ENCODE peak calls at places on chromosomes 2 and 18, in five cellular contexts. U is ascending aorta, K is cardiac muscle cell, Q is AG04450, E is lower leg skin. W is an unnamed sample.

GRCh38 chr2:127094509-127095366 is 12.2 kb downstream of the BIN1 start:
- DNase-seq in U (no peak), E (peak), K (peak), Q (no peak), W (no peak)

GRCh38 chr2:204825054-204825453 is 279.8 kb downstream of the PARD3B start:
- DNase-seq in K (no peak), E (no peak), U (no peak), Q (no peak), W (no peak)

GRCh38 chr2:226151157-226151556 is 648.5 kb downstream of the IRS1 start:
- DNase-seq in Q (no peak), E (no peak), U (no peak), K (no peak), W (no peak)

GRCh38 chr2:120036145-120036544 is 23.3 kb downstream of the EPB41L5 start:
- DNase-seq in K (no peak), E (no peak), U (no peak), Q (no peak), W (no peak)

GRCh38 chr2:37323770-37324535 is 680 bp downstream of the PRKD3 start:
- DNase-seq in E (no peak), Q (no peak), K (peak), U (no peak), W (no peak)

GRCh38 chr18:415627-416612 is 84.6 kb downstream of the COLEC12 start:
- DNase-seq in K (no peak), Q (no peak), E (no peak), U (no peak), W (no peak)

GRCh38 chr2:233354500-233354924 is 218 bp downstream of the DGKD start:
- DNase-seq in K (no peak), Q (no peak), U (no peak), E (no peak), W (no peak)

GRCh38 chr2:21072477-21073242 is 28.8 kb upstream of the APOB start:
- DNase-seq in K (no peak), E (no peak), U (no peak), Q (no peak), W (no peak)

GRCh38 chr2:46375566-46376125 is 78.4 kb downstream of the EPAS1 start:
- DNase-seq in K (no peak), U (no peak), E (no peak), Q (no peak), W (no peak)

GRCh38 chr18:42174909-42175308 is 219.9 kb downstream of the PIK3C3 start:
- DNase-seq in K (peak), U (no peak), E (no peak), Q (no peak), W (no peak)

GRCh38 chr18:55272510-55273243 is 313.4 kb upstream of the CCDC68 start:
- DNase-seq in K (no peak), Q (peak), U (no peak), E (no peak), W (no peak)

GRCh38 chr2:96802281-96802595 is 13.8 kb upstream of the CNNM3 start:
- DNase-seq in K (no peak), U (no peak), Q (no peak), E (no peak), W (no peak)

GRCh38 chr2:106205488-106205887 is 11.4 kb upstream of the UXS1 start:
- DNase-seq in U (no peak), Q (no peak), E (no peak), K (no peak), W (no peak)

GRCh38 chr2:229164545-229165249 is 106.4 kb downstream of the PID1 start:
- DNase-seq in U (no peak), K (no peak), E (no peak), Q (no peak), W (no peak)

GRCh38 chr2:240820607-240821428 is 799 bp upstream of the KIF1A start:
- DNase-seq in Q (no peak), U (no peak), K (peak), E (no peak), W (no peak)

GRCh38 chr2:95158891-95159619 is 593 bp downstream of the ZNF514 start:
- DNase-seq in E (peak), K (peak), U (no peak), Q (no peak), W (no peak)

GRCh38 chr2:37636209-37637077 is 35.0 kb downstream of the CDC42EP3 start:
- DNase-seq in Q (no peak), U (no peak), E (no peak), K (no peak), W (no peak)

GRCh38 chr2:187138240-187138639 is 289.3 kb upstream of the ZSWIM2 start:
- DNase-seq in K (peak), E (no peak), Q (no peak), U (no peak), W (no peak)

GRCh38 chr2:201859886-201860285 is 53.5 kb downstream of the CDK15 start:
- DNase-seq in Q (peak), E (no peak), K (no peak), U (no peak), W (no peak)

GRCh38 chr2:65204461-65205230 is 23.0 kb upstream of the ACTR2 start:
- DNase-seq in U (no peak), K (peak), Q (no peak), E (no peak), W (no peak)

GRCh38 chr2:66305714-66306113 is 129.2 kb upstream of the MEIS1 start:
- DNase-seq in K (no peak), Q (no peak), U (no peak), E (peak), W (no peak)

GRCh38 chr2:39265315-39265714 is 21.5 kb upstream of the CDKL4 start:
- DNase-seq in U (no peak), E (no peak), Q (no peak), K (no peak), W (peak)

GRCh38 chr2:128623776-128624424 is 305.2 kb upstream of the HS6ST1 start:
- DNase-seq in E (no peak), Q (peak), U (no peak), K (no peak), W (peak)

GRCh38 chr18:29439398-29439797 is 1262.5 kb upstream of the CDH2 start:
- DNase-seq in K (peak), Q (no peak), U (no peak), E (no peak), W (no peak)

GRCh38 chr2:237613679-237614078 is 13.7 kb upstream of the LRRFIP1 start:
- DNase-seq in E (no peak), Q (no peak), K (no peak), U (no peak), W (no peak)

GRCh38 chr2:29528891-29529520 is 392.4 kb downstream of the ALK start:
- DNase-seq in E (no peak), Q (peak), K (peak), U (no peak), W (no peak)

GRCh38 chr18:57749604-57749970 is 53.5 kb downstream of the ATP8B1 start:
- DNase-seq in K (no peak), Q (no peak), E (no peak), U (no peak), W (no peak)

GRCh38 chr2:119136093-119136492 is 22.5 kb downstream of the C1QL2 start:
- DNase-seq in U (no peak), K (no peak), E (no peak), Q (no peak), W (no peak)

GRCh38 chr2:238644095-238645081 is 203.5 kb upstream of the TWIST2 start:
- DNase-seq in K (no peak), Q (peak), U (no peak), E (peak), W (no peak)

GRCh38 chr2:199457147-199458016 is at the start of gene SATB2:
- DNase-seq in E (no peak), U (no peak), Q (no peak), K (peak), W (no peak)

GRCh38 chr2:226423498-226423960 is 376.1 kb downstream of the IRS1 start:
- DNase-seq in Q (no peak), K (no peak), U (no peak), E (peak), W (peak)

GRCh38 chr2:84958135-84959044 is 12.6 kb upstream of the KCMF1 start:
- DNase-seq in E (no peak), K (peak), Q (peak), U (no peak), W (no peak)

GRCh38 chr18:37778417-37779165 is 213.0 kb upstream of the CELF4 start:
- DNase-seq in E (peak), K (peak), Q (no peak), U (no peak), W (no peak)

GRCh38 chr2:18560797-18561085 is 288 bp upstream of the RDH14 start:
- DNase-seq in E (no peak), Q (no peak), K (no peak), U (no peak), W (no peak)

GRCh38 chr2:18559941-18560796 is at the start of gene RDH14:
- DNase-seq in E (peak), Q (peak), U (peak), K (peak), W (peak)

GRCh38 chr2:18559531-18559930 is 922 bp downstream of the RDH14 start:
- DNase-seq in Q (no peak), E (no peak), U (no peak), K (peak), W (no peak)

GRCh38 chr2:18558458-18558857 is 2.0 kb downstream of the RDH14 start:
- DNase-seq in Q (no peak), K (no peak), U (no peak), E (no peak), W (no peak)

GRCh38 chr2:18557121-18557520 is 3.3 kb downstream of the RDH14 start:
- DNase-seq in U (no peak), E (no peak), K (no peak), Q (no peak), W (no peak)
- TF ChIP-seq CTCF in U (no peak), E (no peak), K (no peak), Q (no peak), W (no peak)

GRCh38 chr2:71333619-71334018 is 2.0 kb downstream of the ZNF638 start:
- DNase-seq in Q (no peak), U (no peak), K (no peak), E (no peak), W (no peak)
- H3K4me3 ChIP-seq in Q (peak), U (peak), K (peak), E (no peak), W (peak)

GRCh38 chr2:156156580-156156979 is 175.9 kb downstream of the NR4A2 start:
- DNase-seq in K (peak), U (no peak), E (no peak), Q (no peak), W (no peak)
- TF ChIP-seq CTCF in K (no peak), U (no peak), E (no peak), Q (no peak), W (no peak)

DNA sequence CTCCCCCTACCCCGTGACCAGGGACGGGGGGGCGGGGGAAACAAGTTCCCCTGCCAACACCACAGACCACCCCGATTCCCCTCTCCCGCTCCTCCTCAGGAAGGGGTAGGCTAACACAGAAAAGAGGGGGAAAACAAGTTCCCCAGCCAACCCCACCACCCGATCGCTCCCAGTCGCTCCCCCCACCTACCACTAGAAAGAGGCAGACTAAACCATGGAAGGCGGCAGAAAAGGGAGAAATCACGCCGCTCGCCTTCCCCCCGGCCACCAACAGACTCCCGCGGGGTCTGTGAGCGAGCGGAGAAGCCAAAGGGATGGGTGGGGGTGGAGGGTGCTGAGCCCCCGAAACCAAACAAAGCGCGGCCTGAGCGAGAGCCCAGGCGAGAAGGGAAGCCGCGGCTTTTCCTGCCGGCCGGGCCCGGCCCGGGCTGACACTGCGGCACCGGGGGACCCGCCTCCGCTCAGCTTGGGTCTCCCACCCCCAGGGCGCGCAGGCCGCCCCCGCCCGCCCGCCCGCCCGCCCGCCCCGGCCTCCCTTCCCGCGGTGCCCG is 1.3 kb downstream of the FBXO11 start:
- DNase-seq in Q (no peak), U (no peak), K (no peak), E (peak), W (no peak)
- H3K4me3 ChIP-seq in Q (peak), U (peak), K (peak), E (peak), W (peak)

GRCh38 chr2:111919362-111919761 is 21.0 kb downstream of the MERTK start:
- DNase-seq in E (no peak), Q (no peak), U (no peak), K (no peak), W (no peak)
- TF ChIP-seq CTCF in E (no peak), Q (peak), U (no peak), K (peak), W (peak)

GRCh38 chr18:8685914-8686216 is 19.5 kb upstream of the MTCL1 start:
- DNase-seq in K (no peak), Q (no peak), U (no peak), E (no peak), W (no peak)
- H3K4me3 ChIP-seq in K (no peak), Q (no peak), U (peak), E (no peak), W (no peak)

GRCh38 chr2:239731422-239731821 is 293.7 kb downstream of the NDUFA10 start:
- DNase-seq in U (no peak), K (no peak), E (no peak), Q (no peak), W (no peak)

GRCh38 chr2:239730897-239731296 is 294.2 kb downstream of the NDUFA10 start:
- DNase-seq in U (no peak), E (no peak), K (no peak), Q (no peak), W (no peak)

GRCh38 chr2:239729151-239729550 is 296.0 kb downstream of the NDUFA10 start:
- DNase-seq in E (no peak), Q (no peak), K (no peak), U (no peak), W (no peak)

GRCh38 chr2:239728751-239729150 is 296.4 kb downstream of the NDUFA10 start:
- DNase-seq in E (no peak), K (no peak), Q (no peak), U (no peak), W (no peak)

DNA sequence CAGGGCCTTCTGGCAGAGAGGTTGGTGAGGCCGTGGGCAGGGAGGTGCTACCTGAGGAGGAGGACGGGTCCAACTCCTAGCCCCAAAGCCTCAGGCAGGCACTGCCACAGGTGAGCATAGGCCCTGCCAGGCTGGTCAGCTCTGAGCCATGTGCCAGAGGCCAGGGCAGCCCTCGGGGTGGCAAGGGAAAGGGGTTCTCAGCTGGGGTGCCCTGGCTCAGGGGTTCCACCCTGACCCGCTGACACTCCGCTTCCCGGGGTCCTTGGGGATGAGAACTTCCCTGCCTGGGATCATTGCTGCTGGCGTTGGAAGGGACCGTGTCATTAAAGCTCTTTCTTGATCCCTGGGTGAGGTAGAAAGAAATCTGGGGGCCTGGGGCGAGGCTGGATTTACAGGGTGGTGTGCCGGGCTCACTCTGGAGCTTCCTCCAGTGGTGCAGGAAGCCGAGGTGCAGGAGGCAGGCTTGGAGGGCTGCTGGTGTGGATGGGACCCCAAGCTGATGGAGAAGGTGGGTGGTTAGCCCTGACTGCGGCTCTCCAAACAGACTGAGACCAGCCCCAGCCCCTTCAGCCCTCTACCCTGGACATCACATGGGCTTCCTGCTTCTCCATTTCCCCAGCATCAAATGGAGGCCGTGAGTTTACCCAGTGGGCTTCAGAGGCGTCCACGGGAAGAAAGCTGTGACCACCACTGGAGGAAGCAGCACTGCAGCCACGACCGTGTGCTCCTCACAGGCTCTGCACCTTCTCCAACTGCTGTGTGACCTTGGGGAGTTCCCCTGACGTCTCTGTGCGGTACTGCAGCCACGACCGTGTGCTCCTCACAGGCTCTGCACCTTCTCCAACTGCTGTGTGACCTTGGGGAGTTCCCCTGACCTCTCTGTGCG is 295.2 kb downstream of the NDUFA10 start:
- DNase-seq in K (no peak), Q (no peak), E (no peak), U (no peak), W (no peak)
- TF ChIP-seq CTCF in K (no peak), Q (no peak), E (no peak), U (no peak), W (peak)

GRCh38 chr2:55923091-55923977 is at the start of gene EFEMP1:
- DNase-seq in E (peak), Q (no peak), U (no peak), K (peak), W (no peak)

GRCh38 chr2:55918856-55919255 is 4.7 kb downstream of the EFEMP1 start:
- DNase-seq in K (no peak), U (no peak), Q (no peak), E (no peak), W (no peak)

GRCh38 chr2:55919574-55919973 is 4.0 kb downstream of the EFEMP1 start:
- DNase-seq in K (no peak), U (no peak), E (no peak), Q (no peak), W (no peak)

GRCh38 chr2:55923978-55924325 is 370 bp upstream of the EFEMP1 start:
- DNase-seq in Q (no peak), K (no peak), U (no peak), E (no peak), W (no peak)

DNA sequence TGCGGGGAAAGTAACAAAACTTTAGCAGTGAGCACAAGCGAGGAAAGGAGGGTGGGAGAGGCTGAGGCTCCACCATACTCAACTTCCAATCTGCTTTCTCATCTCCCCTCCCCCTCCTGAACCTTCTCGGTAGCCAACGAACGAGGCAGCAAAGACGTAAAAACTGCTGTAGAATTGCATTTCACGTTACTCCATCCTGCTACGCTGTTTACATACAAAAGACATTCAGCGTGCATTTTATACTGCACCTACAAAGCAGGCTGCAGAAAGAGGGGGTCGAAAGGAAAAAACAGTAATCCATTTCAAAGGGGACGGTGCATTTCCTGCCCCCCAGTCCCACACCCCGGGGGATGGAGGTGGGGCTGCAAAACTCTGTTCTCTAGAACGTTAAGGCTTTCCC is 1.1 kb downstream of the EFEMP1 start:
- DNase-seq in K (no peak), Q (no peak), U (no peak), E (no peak), W (no peak)
- H3K4me3 ChIP-seq in K (peak), Q (peak), U (peak), E (no peak), W (no peak)

GRCh38 chr18:21111351-21112139 is at the start of gene ROCK1:
- DNase-seq in U (peak), Q (peak), E (peak), K (peak), W (peak)

GRCh38 chr18:21112140-21112473 is 494 bp upstream of the ROCK1 start:
- DNase-seq in E (no peak), Q (no peak), U (no peak), K (no peak), W (no peak)

GRCh38 chr18:21117385-21118135 is 5.9 kb upstream of the ROCK1 start:
- DNase-seq in Q (peak), K (no peak), U (no peak), E (no peak), W (no peak)

GRCh38 chr18:21112543-21113105 is 1.0 kb upstream of the ROCK1 start:
- DNase-seq in K (no peak), E (no peak), Q (no peak), U (no peak), W (no peak)

GRCh38 chr18:21115519-21116411 is 4.2 kb upstream of the ROCK1 start:
- DNase-seq in K (peak), U (no peak), Q (no peak), E (no peak), W (no peak)
- TF ChIP-seq CTCF in K (no peak), U (no peak), Q (peak), E (no peak), W (no peak)

DNA sequence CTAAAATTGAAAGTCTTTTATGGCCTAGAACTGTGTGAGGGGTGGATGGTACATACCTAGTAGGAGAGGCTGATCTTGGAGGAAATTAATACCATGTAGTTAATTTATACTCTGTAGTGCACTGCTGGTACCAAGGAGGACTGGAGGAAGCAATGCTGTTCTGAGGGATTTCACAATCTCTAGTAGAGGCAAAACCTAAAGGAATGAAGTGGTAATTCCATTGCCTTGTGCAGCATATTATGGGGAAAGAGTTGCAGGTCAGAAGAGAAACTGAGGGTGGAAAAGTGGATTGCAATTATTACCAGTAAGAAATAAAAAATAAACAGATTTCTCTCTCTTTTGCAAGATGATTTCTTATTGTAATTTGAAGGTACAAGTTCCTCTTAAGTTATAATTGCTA is 2.2 kb downstream of the ABI2 start:
- DNase-seq in K (no peak), Q (no peak), E (no peak), U (no peak), W (no peak)
- H3K4me3 ChIP-seq in K (no peak), Q (peak), E (no peak), U (no peak), W (no peak)

W was measured in GM12864.